ENCODE peak calls at places on chromosome 9, in five cellular contexts. X, A, F, Z and E are unnamed samples.

GRCh38 chr9:129323999-129324553 is 146.0 kb upstream of the IER5L start:
- DNase-seq in X (no peak), A (no peak), Z (no peak), F (no peak), E (no peak)

GRCh38 chr9:38079410-38080105 is 10.5 kb upstream of the SHB start:
- DNase-seq in X (no peak), Z (peak; percentile 81), F (peak; percentile 54), A (no peak), E (no peak)

GRCh38 chr9:124133752-124134151 is 122.2 kb downstream of the LHX2 start:
- DNase-seq in A (peak; percentile 9), X (no peak), F (peak; percentile 60), Z (no peak), E (no peak)

GRCh38 chr9:69546265-69546664 is 125.9 kb downstream of the APBA1 start:
- DNase-seq in X (peak; percentile 46), A (no peak), Z (peak; percentile 11), F (no peak), E (no peak)

GRCh38 chr9:92299116-92299515 is 5.6 kb upstream of the IARS1 start:
- DNase-seq in X (no peak), A (peak; percentile 12), Z (no peak), F (no peak), E (no peak)

GRCh38 chr9:102995033-102995432 is at the start of gene CYLC2:
- DNase-seq in A (no peak), X (no peak), Z (no peak), F (no peak), E (no peak)

GRCh38 chr9:121023064-121023463 is 27.0 kb downstream of the C5 start:
- DNase-seq in X (no peak), A (no peak), Z (no peak), F (no peak), E (no peak)

GRCh38 chr9:126386088-126386487 is 59.5 kb downstream of the MVB12B start:
- DNase-seq in A (no peak), X (peak; percentile 14), F (no peak), Z (no peak), E (no peak)

GRCh38 chr9:20640331-20641187 is 18.3 kb upstream of the MLLT3 start:
- DNase-seq in X (peak; percentile 15), Z (peak; percentile 43), A (peak; percentile 59), F (peak; percentile 51), E (no peak)

GRCh38 chr9:35682083-35682482 is 7.6 kb downstream of the TPM2 start:
- DNase-seq in Z (no peak), A (no peak), X (no peak), F (no peak), E (no peak)

GRCh38 chr9:95261890-95262289 is 55.6 kb downstream of the FANCC start:
- DNase-seq in F (no peak), X (no peak), Z (peak; percentile 8), A (no peak), E (no peak)

GRCh38 chr9:115220339-115221009 is 102.5 kb upstream of the TNC start:
- DNase-seq in F (no peak), A (no peak), X (peak; percentile 8), Z (no peak), E (no peak)

GRCh38 chr9:121640486-121641227 is 10.8 kb upstream of the DAB2IP start:
- DNase-seq in F (no peak), A (no peak), X (no peak), Z (no peak), E (no peak)

GRCh38 chr9:129108805-129109370 is 1.7 kb downstream of the CRAT start:
- DNase-seq in F (no peak), A (no peak), Z (no peak), X (no peak), E (no peak)

GRCh38 chr9:88535932-88536324 is 950 bp downstream of the NXNL2 start:
- DNase-seq in X (no peak), A (no peak), Z (no peak), F (no peak), E (no peak)

GRCh38 chr9:121895836-121896544 is 197.1 kb downstream of the TTLL11 start:
- DNase-seq in Z (peak; percentile 27), A (no peak), F (no peak), X (no peak), E (no peak)

GRCh38 chr9:6899274-6899673 is 141.5 kb downstream of the KDM4C start:
- DNase-seq in Z (no peak), X (no peak), F (no peak), A (no peak), E (no peak)

GRCh38 chr9:33637881-33638280 is 113.8 kb downstream of the ANKRD18B start:
- DNase-seq in Z (no peak), X (peak; percentile 73), F (no peak), A (no peak), E (no peak)

GRCh38 chr9:72749276-72749675 is 203.6 kb downstream of the ALDH1A1 start:
- DNase-seq in F (no peak), X (no peak), A (no peak), Z (no peak), E (no peak)

GRCh38 chr9:107542401-107542800 is 52.8 kb upstream of the KLF4 start:
- DNase-seq in Z (no peak), F (no peak), X (no peak), A (no peak), E (no peak)

GRCh38 chr9:109843651-109844050 is 63.7 kb downstream of the PALM2AKAP2 start:
- DNase-seq in X (no peak), F (peak; percentile 47), A (no peak), Z (no peak), E (no peak)

GRCh38 chr9:30774326-30774725 is 1610.1 kb upstream of the ACO1 start:
- DNase-seq in F (peak; percentile 15), A (no peak), Z (peak; percentile 32), X (no peak), E (no peak)

GRCh38 chr9:68951879-68952659 is 61.8 kb downstream of the PRKACG start:
- DNase-seq in X (no peak), F (no peak), A (no peak), Z (no peak), E (no peak)

GRCh38 chr9:87595605-87596004 is 97.9 kb downstream of the DAPK1 start:
- DNase-seq in A (no peak), F (peak; percentile 56), X (peak; percentile 42), Z (no peak), E (no peak)

GRCh38 chr9:96441798-96442445 is 8.0 kb upstream of the HABP4 start:
- DNase-seq in Z (peak; percentile 53), F (no peak), A (no peak), X (peak; percentile 24), E (peak; percentile 3)

GRCh38 chr9:133199648-133200321 is 9.3 kb downstream of the OBP2B start:
- DNase-seq in X (no peak), Z (no peak), F (peak; percentile 59), A (peak; percentile 64), E (peak; percentile 74)

GRCh38 chr9:549425-549997 is 292.0 kb upstream of the DMRT1 start:
- DNase-seq in X (no peak), A (no peak), Z (no peak), F (no peak), E (no peak)

GRCh38 chr9:73023025-73023541 is 70.2 kb upstream of the ALDH1A1 start:
- DNase-seq in A (peak; percentile 28), F (no peak), X (peak; percentile 5), Z (peak; percentile 50), E (peak; percentile 27)

GRCh38 chr9:92561374-92562329 is 25.9 kb upstream of the ECM2 start:
- DNase-seq in A (no peak), Z (no peak), F (no peak), X (no peak), E (no peak)